ENCODE peak calls at places on chromosomes 3 and 15, in nine cellular contexts. U, O, H, S, J, N, M, P and W are unnamed samples.

GRCh38 chr15:81887913-81888312 is 157.9 kb downstream of the MEX3B start:
- DNase-seq in M (no peak), S (peak), H (no peak), N (no peak), J (no peak), O (no peak), P (no peak), U (no peak), W (no peak)

GRCh38 chr15:28902856-28903255 is 17.1 kb downstream of the APBA2 start:
- DNase-seq in O (no peak), P (no peak), J (no peak), H (no peak), M (no peak), S (no peak), N (no peak), U (no peak), W (no peak)

GRCh38 chr15:84653584-84653909 is 536 bp downstream of the WDR73 start:
- DNase-seq in M (no peak), H (no peak), J (no peak), O (no peak), P (no peak), N (no peak), S (no peak), U (no peak), W (no peak)

GRCh38 chr3:29475854-29476253 is 195.0 kb downstream of the RBMS3 start:
- DNase-seq in P (no peak), S (no peak), N (no peak), H (no peak), J (no peak), M (peak), U (no peak), O (no peak), W (no peak)

GRCh38 chr15:32691316-32692032 is 26.3 kb upstream of the GREM1 start:
- DNase-seq in J (no peak), S (no peak), M (no peak), U (no peak), N (no peak), P (no peak), O (no peak), H (no peak), W (no peak)

GRCh38 chr3:94735354-94735753 is 672.5 kb downstream of the NSUN3 start:
- DNase-seq in N (no peak), J (no peak), S (no peak), H (no peak), P (no peak), U (no peak), M (no peak), O (no peak), W (no peak)

GRCh38 chr15:99485153-99485947 is 80.4 kb upstream of the MEF2A start:
- DNase-seq in N (no peak), P (no peak), H (no peak), J (no peak), M (no peak), U (no peak), S (no peak), O (no peak), W (no peak)

GRCh38 chr15:101183926-101184305 is 67.9 kb downstream of the CHSY1 start:
- DNase-seq in H (no peak), S (no peak), O (no peak), N (no peak), J (no peak), U (no peak), M (no peak), P (no peak), W (no peak)

GRCh38 chr3:126508539-126508938 is 9.0 kb downstream of the UROC1 start:
- DNase-seq in S (peak), O (no peak), P (no peak), J (no peak), U (no peak), H (no peak), M (no peak), N (no peak), W (no peak)

GRCh38 chr3:27714692-27715453 is 7.2 kb downstream of the EOMES start:
- DNase-seq in J (no peak), N (no peak), M (peak), O (no peak), S (no peak), H (peak), U (no peak), P (no peak), W (no peak)

GRCh38 chr15:63463793-63464192 is 40.6 kb upstream of the USP3 start:
- DNase-seq in J (no peak), H (no peak), O (no peak), P (no peak), N (no peak), S (no peak), M (no peak), U (no peak), W (no peak)

GRCh38 chr3:134249935-134250716 is 533 bp downstream of the RYK start:
- DNase-seq in U (peak), S (peak), P (peak), H (peak), J (peak), M (peak), O (peak), N (peak), W (peak)

GRCh38 chr3:135154186-135154585 is 359.1 kb downstream of the EPHB1 start:
- DNase-seq in P (no peak), S (no peak), O (no peak), M (no peak), U (no peak), H (no peak), J (no peak), N (no peak), W (no peak)

GRCh38 chr3:124764746-124765145 is 34.5 kb downstream of the UMPS start:
- DNase-seq in H (no peak), P (no peak), O (no peak), N (no peak), U (no peak), J (no peak), S (no peak), M (no peak), W (no peak)

GRCh38 chr3:46812237-46812791 is 50.9 kb downstream of the MYL3 start:
- DNase-seq in O (peak), S (peak), P (peak), N (peak), H (peak), M (peak), U (peak), J (peak), W (peak)

GRCh38 chr15:90585863-90586262 is 56.1 kb downstream of the CRTC3 start:
- DNase-seq in O (no peak), U (no peak), M (no peak), N (no peak), S (peak), H (no peak), P (no peak), J (no peak), W (no peak)

GRCh38 chr3:151281671-151282334 is 3.5 kb upstream of the P2RY14 start:
- DNase-seq in P (no peak), O (no peak), J (no peak), S (peak), H (no peak), U (no peak), N (peak), M (no peak), W (no peak)

GRCh38 chr15:47691896-47692295 is 25.4 kb upstream of the SEMA6D start:
- DNase-seq in H (no peak), O (no peak), J (no peak), M (no peak), U (no peak), S (no peak), P (no peak), N (no peak), W (no peak)

GRCh38 chr3:187315872-187316271 is 24.3 kb upstream of the MASP1 start:
- DNase-seq in S (no peak), U (no peak), O (no peak), H (no peak), M (no peak), P (no peak), N (no peak), J (no peak), W (no peak)
- TF ChIP-seq CTCF in S (no peak), U (no peak), O (no peak), H (no peak), M (no peak), P (no peak), N (no peak), J (no peak), W (no peak)

DNA sequence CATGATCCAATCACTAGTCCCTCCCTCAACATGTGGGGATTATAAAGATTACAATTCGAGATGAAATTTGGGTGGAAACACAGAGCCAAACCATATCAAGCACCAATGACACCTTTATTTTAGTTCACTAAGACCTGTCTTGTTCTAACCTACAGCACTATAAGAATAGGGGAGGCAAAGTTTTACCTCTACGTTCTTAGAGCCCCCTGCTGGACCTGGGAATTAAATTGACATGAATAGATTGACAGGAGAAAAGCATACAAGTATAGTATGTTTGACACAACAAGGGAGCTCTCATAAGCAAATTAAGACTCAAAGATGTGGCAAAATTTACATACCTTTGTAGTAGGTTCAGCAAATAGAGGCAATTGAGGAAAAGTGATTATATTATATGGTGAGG is 974.4 kb upstream of the ALCAM start:
- DNase-seq in P (no peak), M (no peak), O (no peak), J (no peak), U (no peak), S (no peak), N (no peak), H (no peak), W (no peak)
- TF ChIP-seq CTCF in P (no peak), M (no peak), O (no peak), J (no peak), U (no peak), S (no peak), N (no peak), H (no peak), W (no peak)

DNA sequence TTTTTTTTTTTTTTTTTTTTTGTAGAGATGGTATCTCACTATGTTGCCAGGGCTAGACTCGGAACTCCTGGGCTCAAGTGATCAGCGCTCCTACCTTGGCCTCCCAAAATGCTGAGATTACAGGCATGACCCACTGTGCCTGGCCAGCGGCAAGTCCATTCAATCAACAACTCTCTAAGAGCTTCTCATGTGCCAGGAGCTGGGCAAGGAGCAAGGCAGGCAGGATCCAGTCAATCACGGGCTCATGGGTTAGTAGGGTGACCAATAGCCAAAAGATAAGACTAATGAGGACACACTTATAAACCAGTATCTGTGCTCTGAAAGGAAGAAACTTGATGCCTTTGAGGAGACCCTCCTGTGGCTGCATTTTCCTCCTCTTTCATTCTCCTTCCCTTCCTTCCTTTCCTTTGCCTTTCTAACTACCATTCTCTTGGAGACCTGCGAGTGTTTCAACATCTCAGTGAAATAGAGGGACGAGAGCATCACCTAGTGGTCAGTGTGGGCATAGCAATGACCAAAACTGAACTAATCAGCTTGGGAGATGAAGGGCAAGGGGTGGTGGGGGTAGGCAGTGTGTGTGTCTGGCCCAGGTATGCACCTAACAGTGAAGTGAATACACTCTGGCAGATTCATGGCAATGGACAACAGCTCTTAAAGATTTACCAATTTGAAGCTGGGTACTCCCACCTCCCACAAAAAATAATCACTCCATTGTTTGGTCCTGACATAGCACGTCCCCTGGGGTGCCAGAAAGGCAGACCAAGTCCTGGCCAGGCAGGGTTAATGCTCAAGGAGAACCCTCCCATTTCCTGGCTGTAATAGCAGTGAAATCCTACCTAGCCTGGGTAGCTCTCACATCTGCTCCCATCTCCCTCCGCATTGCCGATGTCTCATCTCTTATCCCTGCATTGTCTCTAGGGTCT is 6.2 kb downstream of the RPP25 start:
- DNase-seq in U (peak), M (peak), H (peak), J (no peak), P (peak), N (peak), O (peak), S (peak), W (peak)
- TF ChIP-seq CTCF in U (peak), M (peak), H (peak), J (peak), P (peak), N (peak), O (peak), S (peak), W (peak)

GRCh38 chr3:98041350-98041749 is 6.2 kb upstream of the GABRR3 start:
- DNase-seq in N (no peak), U (no peak), S (no peak), H (no peak), O (no peak), P (no peak), J (no peak), M (no peak), W (no peak)
- TF ChIP-seq CTCF in N (no peak), U (no peak), S (no peak), H (no peak), O (no peak), P (no peak), J (no peak), M (no peak), W (no peak)

DNA sequence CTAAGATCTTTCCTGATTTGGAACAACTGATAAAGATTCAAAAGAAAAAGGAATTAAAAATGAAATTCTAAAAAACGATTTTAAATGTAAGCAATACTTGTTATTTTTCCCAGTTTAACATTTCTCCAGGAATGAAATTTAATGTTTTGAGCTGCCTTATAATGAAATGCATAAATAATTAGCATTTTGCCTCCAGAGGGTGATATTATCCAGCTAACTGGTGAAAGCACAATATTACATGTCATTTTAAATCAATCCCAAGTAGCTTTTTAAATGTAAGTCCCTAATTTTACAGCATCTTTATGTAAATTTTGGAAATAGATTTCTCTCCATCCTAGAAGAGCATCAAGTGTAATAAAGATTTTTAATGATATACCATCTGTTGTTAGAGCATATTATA is 139.1 kb upstream of the P2RY1 start:
- DNase-seq in S (no peak), J (no peak), O (no peak), M (no peak), H (no peak), U (no peak), N (no peak), P (no peak), W (no peak)
- TF ChIP-seq CTCF in S (no peak), J (no peak), O (no peak), M (no peak), H (no peak), U (no peak), N (peak), P (no peak), W (no peak)

DNA sequence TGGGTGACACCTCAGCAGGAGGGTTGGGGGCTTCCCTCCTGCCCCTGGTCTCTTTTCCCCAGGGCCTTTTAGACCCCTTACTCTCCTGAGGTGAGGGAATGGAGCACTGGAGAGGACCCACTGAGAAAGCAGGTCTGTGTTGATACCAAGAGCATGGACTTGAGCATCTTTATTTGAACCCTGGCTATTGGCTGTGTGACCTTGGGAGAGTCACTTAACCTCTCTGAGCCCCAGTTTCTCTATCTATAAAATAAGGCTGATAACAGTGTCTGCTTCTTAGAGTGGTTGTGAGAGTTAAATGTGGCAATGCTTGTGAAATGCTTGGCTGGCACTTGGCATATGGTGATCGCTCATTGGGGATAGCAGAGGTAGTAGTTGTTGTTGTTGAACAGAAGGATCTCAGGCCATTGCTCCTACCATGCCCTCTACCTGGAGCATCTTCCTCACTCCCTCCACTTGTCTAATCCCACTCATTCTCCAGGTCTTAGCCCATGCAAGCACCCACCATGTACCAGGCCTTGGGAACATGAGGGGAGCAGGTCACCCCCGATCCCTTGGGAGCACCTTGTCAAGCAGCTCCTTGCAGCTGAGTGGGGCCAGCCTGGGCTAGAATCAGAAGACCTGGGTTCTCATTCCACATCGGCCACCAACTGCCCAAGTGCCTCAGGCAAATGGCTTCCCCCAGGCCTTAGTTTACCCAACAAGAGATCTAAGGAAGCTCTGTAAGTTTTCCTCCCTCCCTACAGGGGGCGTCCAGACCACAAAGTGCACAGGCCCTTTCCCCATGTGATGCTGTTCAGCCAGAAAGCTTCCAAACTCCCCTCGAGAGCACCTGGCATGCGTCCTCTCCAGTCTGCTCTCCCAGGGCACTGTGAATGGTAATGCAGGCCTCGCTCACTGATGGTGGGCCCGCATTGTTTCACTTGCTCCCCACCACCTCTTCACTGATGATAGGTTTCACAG is 96.7 kb downstream of the LSM3 start:
- DNase-seq in P (no peak), S (no peak), U (no peak), N (no peak), M (peak), J (no peak), O (no peak), H (no peak), W (peak)
- TF ChIP-seq CTCF in P (no peak), S (peak), U (peak), N (peak), M (peak), J (no peak), O (peak), H (no peak), W (peak)